ENCODE peak calls at places on chromosomes 7 and 10, in seven cellular contexts. P is WTC11, Y is foreskin fibroblast, D is sigmoid colon, W is nephron progenitor cell, R is cardiac muscle cell, Q is gastrocnemius medialis. J is an unnamed sample.

GRCh38 chr7:119341822-119342221 is 931.2 kb upstream of the KCND2 start:
- DNase-seq in P (no peak), Y (no peak), D (no peak), W (no peak), R (no peak), Q (no peak), J (no peak)

GRCh38 chr7:644381-645305 is 81.9 kb upstream of the DNAAF5 start:
- DNase-seq in P (no peak), Y (no peak), D (no peak), W (no peak), R (no peak), Q (no peak), J (no peak)

GRCh38 chr7:39566056-39566921 is at the start of gene YAE1:
- DNase-seq in P (peak), Y (peak), D (peak), W (peak), R (peak), Q (peak), J (peak)

GRCh38 chr10:77791506-77791905 is 135.0 kb downstream of the DLG5 start:
- DNase-seq in P (no peak), Y (no peak), D (peak), W (no peak), R (no peak), Q (no peak), J (no peak)

GRCh38 chr7:102284891-102285540 is 1.7 kb upstream of the SH2B2 start:
- DNase-seq in P (no peak), Y (no peak), D (peak), W (peak), R (no peak), Q (no peak), J (peak)

GRCh38 chr7:155354371-155355048 is 56.8 kb downstream of the INSIG1 start:
- DNase-seq in P (no peak), Y (no peak), D (no peak), W (no peak), R (no peak), Q (no peak), J (no peak)

GRCh38 chr10:62011558-62011957 is 110.1 kb downstream of the ARID5B start:
- DNase-seq in P (no peak), Y (no peak), D (no peak), W (no peak), R (no peak), Q (no peak), J (no peak)

GRCh38 chr10:30999084-30999712 is 32.5 kb downstream of the ZNF438 start:
- DNase-seq in P (no peak), Y (peak), D (peak), W (no peak), R (no peak), Q (peak), J (no peak)

GRCh38 chr7:131633342-131633843 is 77.0 kb upstream of the PODXL start:
- DNase-seq in P (no peak), Y (peak), D (no peak), W (no peak), R (no peak), Q (no peak), J (no peak)

GRCh38 chr10:132016514-132016913 is 34.8 kb upstream of the BNIP3 start:
- DNase-seq in P (no peak), Y (no peak), D (peak), W (no peak), R (no peak), Q (no peak), J (no peak)

GRCh38 chr10:105241254-105241653 is 600.2 kb downstream of the SORCS3 start:
- DNase-seq in P (no peak), Y (no peak), D (no peak), W (no peak), R (no peak), Q (no peak), J (no peak)

GRCh38 chr10:112295853-112296830 is 12.9 kb downstream of the TECTB start:
- DNase-seq in P (no peak), Y (no peak), D (no peak), W (no peak), R (peak), Q (peak), J (no peak)

GRCh38 chr7:18495412-18496335 is at the start of gene HDAC9:
- DNase-seq in P (peak), Y (peak), D (no peak), W (peak), R (peak), Q (peak), J (peak)

GRCh38 chr7:6385110-6385792 is 62.5 kb downstream of the DAGLB start:
- DNase-seq in P (no peak), Y (peak), D (no peak), W (no peak), R (no peak), Q (no peak), J (no peak)

GRCh38 chr10:132151286-132151950 is 35.3 kb upstream of the DPYSL4 start:
- DNase-seq in P (peak), Y (no peak), D (peak), W (no peak), R (no peak), Q (no peak), J (no peak)

GRCh38 chr7:136058561-136058960 is 81.4 kb upstream of the MTPN start:
- DNase-seq in P (no peak), Y (no peak), D (no peak), W (no peak), R (no peak), Q (no peak), J (no peak)

GRCh38 chr7:87499494-87499893 is 24.0 kb upstream of the ABCB4 start:
- DNase-seq in P (no peak), Y (no peak), D (no peak), W (no peak), R (no peak), Q (no peak), J (no peak)

GRCh38 chr10:124993728-124994451 is 52.0 kb downstream of the ZRANB1 start:
- DNase-seq in P (peak), Y (no peak), D (no peak), W (no peak), R (no peak), Q (no peak), J (no peak)

GRCh38 chr7:6505685-6506559 is 45.3 kb downstream of the GRID2IP start:
- DNase-seq in P (no peak), Y (no peak), D (no peak), W (no peak), R (no peak), Q (no peak), J (no peak)

GRCh38 chr10:50932113-50932512 is 46.7 kb upstream of the A1CF start:
- DNase-seq in P (no peak), Y (no peak), D (no peak), W (no peak), R (no peak), Q (no peak), J (no peak)

GRCh38 chr10:119131512-119132240 is 27.8 kb downstream of the DENND10 start:
- DNase-seq in P (no peak), Y (peak), D (peak), W (no peak), R (no peak), Q (peak), J (peak)

GRCh38 chr10:100043796-100044195 is 34.0 kb upstream of the DNMBP start:
- DNase-seq in P (no peak), Y (peak), D (peak), W (no peak), R (no peak), Q (peak), J (no peak)

GRCh38 chr10:132391372-132392020 is 5.5 kb upstream of the PWWP2B start:
- DNase-seq in P (no peak), Y (no peak), D (peak), W (no peak), R (no peak), Q (peak), J (no peak)

GRCh38 chr10:119700321-119700954 is 25.4 kb upstream of the INPP5F start:
- DNase-seq in P (no peak), Y (no peak), D (no peak), W (no peak), R (no peak), Q (no peak), J (peak)

GRCh38 chr7:83882551-83882950 is 233.6 kb upstream of the SEMA3E start:
- DNase-seq in P (no peak), Y (peak), D (no peak), W (no peak), R (no peak), Q (no peak), J (no peak)

GRCh38 chr10:17031656-17032630 is 97.7 kb downstream of the CUBN start:
- DNase-seq in P (no peak), Y (no peak), D (no peak), W (no peak), R (no peak), Q (no peak), J (no peak)

GRCh38 chr10:14247650-14248258 is 83.0 kb downstream of the FRMD4A start:
- DNase-seq in P (no peak), Y (no peak), D (no peak), W (no peak), R (no peak), Q (no peak), J (no peak)

GRCh38 chr7:158261362-158262235 is 326.0 kb downstream of the PTPRN2 start:
- DNase-seq in P (no peak), Y (no peak), D (no peak), W (no peak), R (no peak), Q (no peak), J (no peak)

GRCh38 chr7:127907638-127908040 is 123.6 kb downstream of the LRRC4 start:
- DNase-seq in P (no peak), Y (peak), D (no peak), W (no peak), R (no peak), Q (no peak), J (no peak)

GRCh38 chr10:63125459-63125858 is 7.7 kb upstream of the NRBF2 start:
- DNase-seq in P (no peak), Y (no peak), D (no peak), W (no peak), R (no peak), Q (no peak), J (peak)

GRCh38 chr7:102323914-102324195 is 32.4 kb downstream of the SPDYE6 start:
- DNase-seq in P (no peak), Y (no peak), D (no peak), W (no peak), R (no peak), Q (no peak), J (no peak)

GRCh38 chr10:120559800-120560199 is 102.8 kb downstream of the PLPP4 start:
- DNase-seq in P (no peak), Y (no peak), D (no peak), W (no peak), R (no peak), Q (no peak), J (no peak)

DNA sequence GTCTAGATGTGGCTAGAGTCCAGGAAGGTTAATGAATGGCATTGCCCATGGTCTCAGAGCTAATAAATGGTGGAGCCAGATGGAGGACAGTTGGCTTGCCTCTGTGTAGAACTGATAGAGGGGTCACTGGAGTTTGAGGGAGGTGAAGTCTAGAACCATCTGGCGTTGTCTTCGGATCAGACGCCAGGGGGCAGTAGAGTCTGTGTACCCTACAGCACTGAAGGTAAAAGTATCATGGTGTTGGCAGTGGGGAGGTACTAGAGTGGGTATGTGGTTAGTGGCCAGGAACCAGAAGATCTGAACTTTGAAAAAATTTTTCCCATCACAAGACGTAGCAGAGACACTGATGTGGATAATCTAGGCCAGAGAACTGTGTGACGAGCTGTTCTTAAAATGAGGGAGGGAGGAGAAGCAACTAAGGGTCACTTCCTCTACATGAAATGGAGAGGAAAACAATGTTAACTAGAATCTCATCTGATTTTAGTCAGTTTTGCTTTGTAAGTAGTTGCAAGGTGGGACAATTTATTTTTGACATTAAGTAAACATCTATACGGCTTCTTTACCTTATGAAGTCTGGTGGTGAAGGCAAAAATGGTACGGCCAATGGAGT is 227.9 kb upstream of the PRSS58 start:
- DNase-seq in P (peak), Y (no peak), D (no peak), W (peak), R (no peak), Q (no peak), J (no peak)
- TF ChIP-seq CTCF in P (peak), Y (peak), D (no peak), W (peak), R (peak), Q (peak), J (peak)

GRCh38 chr7:121351682-121352081 is 22.9 kb downstream of the WNT16 start:
- DNase-seq in P (no peak), Y (no peak), D (no peak), W (no peak), R (no peak), Q (no peak), J (no peak)
- TF ChIP-seq CTCF in P (no peak), Y (no peak), D (no peak), W (peak), R (peak), Q (no peak), J (peak)

DNA sequence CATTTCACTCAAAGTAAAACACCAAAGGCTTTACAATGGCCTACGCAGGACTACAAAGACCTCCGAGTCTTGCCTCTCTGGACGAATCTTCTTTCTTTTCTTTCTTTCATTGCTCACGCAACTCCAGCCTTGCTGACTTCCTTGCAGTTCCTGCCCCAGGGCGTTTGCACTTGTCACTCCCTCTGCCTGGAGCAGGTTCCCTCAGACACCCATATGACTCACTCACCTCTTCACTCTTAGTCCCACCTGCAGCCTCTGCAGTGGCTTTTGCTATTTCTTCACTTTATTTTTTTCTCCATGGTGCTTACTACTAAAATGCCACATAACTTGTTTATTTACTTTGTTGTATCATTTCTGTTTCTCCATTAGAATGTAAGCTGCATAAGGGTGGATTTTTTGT is 33.1 kb downstream of the GHRHR start:
- DNase-seq in P (no peak), Y (no peak), D (peak), W (no peak), R (no peak), Q (no peak), J (no peak)
- TF ChIP-seq CTCF in P (no peak), Y (no peak), D (no peak), W (no peak), R (no peak), Q (no peak), J (no peak)

GRCh38 chr10:110918269-110918632 is 729 bp downstream of the BBIP1 start:
- DNase-seq in P (peak), Y (peak), D (peak), W (peak), R (peak), Q (peak), J (no peak)
- TF ChIP-seq CTCF in P (no peak), Y (no peak), D (no peak), W (no peak), R (no peak), Q (peak), J (no peak)

GRCh38 chr10:11875499-11876281 is 52.5 kb downstream of the PROSER2 start:
- DNase-seq in P (no peak), Y (peak), D (peak), W (no peak), R (no peak), Q (peak), J (no peak)

GRCh38 chr10:11874568-11875182 is 51.5 kb downstream of the PROSER2 start:
- DNase-seq in P (peak), Y (peak), D (peak), W (peak), R (peak), Q (no peak), J (no peak)

GRCh38 chr10:11876805-11877395 is 53.7 kb downstream of the PROSER2 start:
- DNase-seq in P (no peak), Y (no peak), D (peak), W (no peak), R (no peak), Q (no peak), J (no peak)

GRCh38 chr10:11877506-11877905 is 54.4 kb downstream of the PROSER2 start:
- DNase-seq in P (no peak), Y (no peak), D (peak), W (no peak), R (no peak), Q (no peak), J (no peak)

GRCh38 chr10:11875183-11875498 is 52.0 kb downstream of the PROSER2 start:
- DNase-seq in P (no peak), Y (peak), D (peak), W (no peak), R (no peak), Q (no peak), J (no peak)
- TF ChIP-seq CTCF in P (no peak), Y (no peak), D (no peak), W (no peak), R (peak), Q (no peak), J (no peak)

GRCh38 chr7:26397786-26398435 is 106.2 kb downstream of the SNX10 start:
- DNase-seq in P (peak), Y (peak), D (no peak), W (peak), R (peak), Q (peak), J (peak)
- TF ChIP-seq CTCF in P (no peak), Y (no peak), D (no peak), W (no peak), R (peak), Q (peak), J (peak)

GRCh38 chr10:1529806-1530413 is 207.4 kb downstream of the ADARB2 start:
- DNase-seq in P (no peak), Y (no peak), D (peak), W (no peak), R (no peak), Q (no peak), J (no peak)
- TF ChIP-seq CTCF in P (no peak), Y (no peak), D (no peak), W (no peak), R (no peak), Q (no peak), J (no peak)

J was measured in OCI-LY7.